ENCODE peak calls at places on chromosome 14, in eight cellular contexts. D is sigmoid colon, O is H1, A is stomach, V is transverse colon, F is HCT116, W is HepG2, E is GM23338. I is an unnamed sample.

GRCh38 chr14:91038439-91038838 is 22.0 kb downstream of the RPS6KA5 start:
- DNase-seq in V (no peak), A (no peak), D (no peak), F (no peak), E (no peak), O (no peak), W (no peak), I (no peak)

GRCh38 chr14:95424533-95424932 is 91.9 kb downstream of the SYNE3 start:
- DNase-seq in A (no peak), F (no peak), V (no peak), E (no peak), O (no peak), W (no peak), D (no peak), I (no peak)

GRCh38 chr14:104881369-104881979 is 16.4 kb downstream of the CEP170B start:
- DNase-seq in W (no peak), O (no peak), F (no peak), D (no peak), A (no peak), E (no peak), V (no peak), I (no peak)

GRCh38 chr14:94903338-94903737 is 133.4 kb upstream of the GSC start:
- DNase-seq in W (no peak), F (no peak), D (peak; percentile 34), V (no peak), O (no peak), E (no peak), A (no peak), I (no peak)

GRCh38 chr14:72744416-72745120 is 149.3 kb downstream of the DPF3 start:
- DNase-seq in F (no peak), D (no peak), A (peak; percentile 9), W (no peak), E (no peak), O (peak; percentile 22), V (no peak), I (no peak)

GRCh38 chr14:89368490-89369477 is 48.2 kb downstream of the FOXN3 start:
- DNase-seq in W (peak; percentile 97), O (no peak), F (no peak), D (no peak), E (no peak), A (peak; percentile 50), V (no peak), I (no peak)

GRCh38 chr14:62654641-62655040 is 390.6 kb downstream of the KCNH5 start:
- DNase-seq in W (no peak), O (no peak), V (no peak), A (no peak), D (no peak), F (no peak), E (no peak), I (no peak)

GRCh38 chr14:90533591-90534021 is 136.8 kb downstream of the CALM1 start:
- DNase-seq in E (no peak), V (no peak), A (no peak), W (no peak), D (no peak), O (no peak), F (no peak), I (no peak)

GRCh38 chr14:80215081-80215480 is 3.8 kb upstream of the DIO2 start:
- DNase-seq in E (no peak), W (no peak), F (no peak), D (no peak), V (no peak), A (no peak), O (no peak), I (no peak)

GRCh38 chr14:68391292-68392014 is 401.4 kb downstream of the ZFP36L1 start:
- DNase-seq in E (no peak), V (no peak), A (no peak), W (no peak), D (no peak), F (no peak), O (no peak), I (no peak)

GRCh38 chr14:68393178-68393763 is 399.6 kb downstream of the ZFP36L1 start:
- DNase-seq in D (no peak), F (no peak), O (no peak), W (no peak), E (no peak), V (no peak), A (no peak), I (no peak)

GRCh38 chr14:68394113-68394718 is 398.7 kb downstream of the ZFP36L1 start:
- DNase-seq in W (no peak), A (no peak), F (no peak), V (no peak), O (no peak), D (peak; percentile 71), E (no peak), I (no peak)

GRCh38 chr14:68390731-68391130 is 402.1 kb downstream of the ZFP36L1 start:
- DNase-seq in F (no peak), O (no peak), W (no peak), D (no peak), A (no peak), E (no peak), V (no peak), I (no peak)

DNA sequence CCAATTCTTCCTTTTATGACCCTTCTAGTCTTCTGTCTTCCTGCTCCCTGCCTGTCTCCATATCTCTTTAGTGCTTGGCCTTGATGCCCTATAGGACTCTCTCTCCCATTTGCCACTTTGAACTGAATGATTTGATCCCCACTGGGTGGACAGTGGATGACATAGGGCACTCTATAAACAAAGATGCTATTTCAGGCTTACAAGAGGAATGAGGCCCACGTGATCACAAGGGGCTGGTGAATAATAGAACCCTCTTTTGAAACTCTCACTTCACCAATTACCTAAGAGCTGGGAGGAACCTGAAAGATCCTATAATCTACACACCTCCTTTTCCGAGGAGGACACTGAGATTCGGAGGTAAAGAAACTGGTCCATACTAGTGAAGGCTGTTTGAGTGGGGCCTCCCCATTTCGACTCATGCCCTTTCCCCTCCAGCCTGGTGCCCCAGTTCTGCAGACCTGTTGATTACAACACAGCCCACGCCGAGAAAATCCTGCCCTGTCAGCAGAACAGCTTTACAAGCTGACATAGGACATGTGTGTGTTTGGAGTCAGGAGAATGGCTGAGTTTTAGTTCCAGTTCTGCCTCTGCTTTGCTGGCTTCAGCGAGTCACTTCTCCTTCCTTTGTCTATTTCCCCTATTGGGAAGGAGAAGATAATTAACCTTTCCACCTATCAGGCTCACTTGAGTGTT is 400.3 kb downstream of the ZFP36L1 start:
- DNase-seq in E (no peak), O (no peak), F (no peak), A (peak; percentile 31), V (peak; percentile 51), W (peak; percentile 13), D (peak; percentile 86), I (no peak)
- TF ChIP-seq POLR2AphosphoS5 in E (no peak), O (no peak), F (no peak), A (peak; percentile 35), V (peak; percentile 15), W (no peak), D (peak; percentile 26), I (no peak)

GRCh38 chr14:68815288-68816182 is 22.7 kb upstream of the ZFP36L1 start:
- DNase-seq in A (no peak), W (no peak), E (no peak), O (no peak), F (no peak), D (peak; percentile 76), V (no peak), I (no peak)

GRCh38 chr14:68817513-68818212 is 24.8 kb upstream of the ZFP36L1 start:
- DNase-seq in O (no peak), A (no peak), V (no peak), W (no peak), E (no peak), D (no peak), F (no peak), I (no peak)

GRCh38 chr14:68814376-68815287 is 21.8 kb upstream of the ZFP36L1 start:
- DNase-seq in F (no peak), A (no peak), V (peak; percentile 59), W (peak; percentile 74), E (peak; percentile 85), O (no peak), D (peak; percentile 79), I (peak; percentile 84)

GRCh38 chr14:68816943-68817430 is 24.1 kb upstream of the ZFP36L1 start:
- DNase-seq in E (no peak), W (no peak), F (no peak), O (no peak), V (no peak), D (no peak), A (no peak), I (no peak)

DNA sequence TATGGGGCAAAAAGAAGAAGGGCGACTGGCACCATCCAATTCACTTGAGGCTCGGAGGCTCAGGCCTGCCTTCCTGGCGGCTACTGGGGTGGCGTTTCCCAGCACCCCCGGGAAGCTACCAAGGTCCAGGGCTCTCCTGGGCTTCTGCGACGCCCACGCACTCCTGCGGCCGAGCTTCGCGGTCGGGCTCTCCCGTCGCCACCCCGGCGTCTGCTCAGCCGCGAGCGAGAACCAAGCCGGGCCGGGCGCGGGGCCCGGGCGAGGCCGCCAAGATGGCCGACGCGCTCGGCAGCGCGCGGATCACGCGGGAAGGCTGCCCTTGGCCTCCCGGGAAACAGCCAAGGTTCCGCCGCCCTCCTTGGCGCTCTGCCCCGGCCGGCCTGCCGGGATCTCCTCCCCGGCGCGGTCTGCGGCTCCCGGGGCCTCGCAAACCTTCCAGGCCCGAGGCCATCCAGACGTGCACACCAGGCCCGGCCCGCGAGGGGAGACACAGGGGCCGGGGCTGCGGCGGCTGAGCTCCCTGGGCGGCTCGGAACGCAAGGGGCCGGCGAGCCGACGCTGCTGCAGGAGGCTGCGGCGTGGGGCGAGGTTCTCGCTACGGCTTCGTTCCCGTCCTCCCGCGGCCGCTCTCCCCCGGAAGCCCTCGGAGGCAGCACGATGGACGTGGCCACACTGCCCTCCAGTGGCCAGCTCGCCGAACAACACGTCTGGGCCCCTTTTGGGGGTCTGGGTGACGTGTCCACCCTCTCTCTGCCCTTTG is 23.5 kb upstream of the ZFP36L1 start:
- DNase-seq in V (peak; percentile 92), O (peak; percentile 99), W (peak; percentile 63), E (peak; percentile 93), F (no peak), D (peak; percentile 96), A (peak; percentile 91), I (no peak)
- TF ChIP-seq POLR2AphosphoS5 in V (peak; percentile 54), O (no peak), W (no peak), E (peak; percentile 21), F (peak; percentile 57), D (peak; percentile 73), A (peak; percentile 80), I (peak; percentile 59)

GRCh38 chr14:21915814-21916213 is 242.2 kb upstream of the OR4E1 start:
- DNase-seq in F (no peak), A (peak; percentile 77), E (no peak), D (no peak), O (no peak), W (peak; percentile 40), V (no peak), I (no peak)
- TF ChIP-seq POLR2AphosphoS5 in F (no peak), A (peak; percentile 92), E (no peak), D (no peak), O (no peak), W (no peak), V (no peak), I (no peak)

DNA sequence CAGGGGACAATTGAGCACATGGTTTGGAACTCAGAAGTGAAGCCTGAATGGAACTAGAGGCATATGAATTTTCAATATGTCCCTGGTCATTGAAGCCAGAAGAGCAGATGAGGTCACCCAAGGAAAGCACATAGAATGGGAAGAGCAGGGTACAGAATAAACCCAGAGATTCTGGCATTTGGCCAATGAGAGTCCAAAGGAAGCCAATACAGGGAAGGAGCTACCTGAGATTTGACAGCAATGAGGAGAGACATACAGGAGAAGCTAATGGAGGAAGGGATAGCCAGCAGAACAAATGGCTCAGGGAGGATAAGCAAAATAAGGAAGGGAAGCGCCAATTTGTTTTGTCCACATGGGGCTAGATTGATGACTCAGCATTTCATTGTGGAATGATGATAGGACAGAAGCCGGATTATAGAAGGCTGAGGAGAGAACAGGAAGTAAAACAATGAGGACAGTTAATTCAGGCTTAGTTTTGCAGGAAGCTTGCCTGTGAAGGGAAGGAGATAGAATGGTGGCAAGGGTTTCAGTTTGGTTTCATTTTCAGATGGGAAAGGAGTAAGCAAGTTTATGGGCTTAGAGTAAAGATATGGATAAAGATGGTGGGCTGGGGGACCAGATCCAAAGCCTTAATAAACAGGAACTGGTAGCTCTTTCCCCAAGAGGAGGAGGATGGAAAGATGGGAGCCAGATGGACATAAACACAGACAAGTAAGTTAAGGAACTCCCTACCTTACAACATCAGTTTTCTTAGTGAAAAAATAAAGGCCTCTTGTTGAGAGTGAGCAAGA is 3.2 kb upstream of the SPTSSA start:
- DNase-seq in A (no peak), D (no peak), E (peak; percentile 45), F (no peak), O (no peak), W (peak; percentile 54), V (no peak), I (no peak)
- TF ChIP-seq POLR2AphosphoS5 in A (no peak), D (no peak), E (no peak), F (no peak), O (no peak), W (no peak), V (no peak), I (no peak)